ENCODE peak calls at places on chromosomes 16 and 17, in nine cellular contexts. P is iPS-NIHi11; M is SJSA1; V is mammary epithelial cell; S is HT-29; W is fibroblast of the aortic adventitia; H is HuH-7.5; K is amygdala; Z is activated CD4-positive, alpha-beta T cell treated with anti-CD3 and anti-CD28 coated beads, Interleukin-2, amount 50 U/mL, for 1 hour. C is an unnamed sample.
A peak's percentile ranks its signal among the peaks of the same experiment; 100 is the strongest.

GRCh38 chr17:64634217-64634616 is 27.9 kb downstream of the SMURF2 start:
- DNase-seq in P (no peak), M (no peak), V (no peak), S (no peak), W (no peak), H (no peak), K (no peak), Z (no peak), C (no peak)

GRCh38 chr16:88846088-88846487 is 10.7 kb downstream of the GALNS start:
- DNase-seq in P (no peak), M (no peak), V (no peak), S (no peak), W (no peak), H (no peak), K (no peak), Z (no peak), C (no peak)

GRCh38 chr17:81552244-81553017 is at the start of gene FAAP100:
- DNase-seq in P (peak; percentile 99), M (peak; percentile 95), V (peak; percentile 85), S (peak; percentile 80), W (peak; percentile 68), H (peak; percentile 91), K (peak; percentile 80), Z (peak; percentile 76), C (peak; percentile 85)

GRCh38 chr16:5502467-5502869 is 404.9 kb upstream of the EEF2KMT start:
- DNase-seq in P (peak; percentile 59), M (no peak), V (no peak), S (peak; percentile 30), W (no peak), H (no peak), K (peak; percentile 23), Z (no peak), C (peak; percentile 10)

GRCh38 chr17:47072881-47073280 is 93.8 kb upstream of the RPRML start:
- DNase-seq in P (no peak), M (peak; percentile 8), V (no peak), S (no peak), W (no peak), H (no peak), K (peak; percentile 19), Z (no peak), C (no peak)

GRCh38 chr16:81071816-81072215 is 5.2 kb downstream of the C16orf46 start:
- DNase-seq in P (no peak), M (no peak), V (peak; percentile 81), S (peak; percentile 27), W (no peak), H (no peak), K (no peak), Z (no peak), C (no peak)

GRCh38 chr16:88628512-88628974 is 9.8 kb upstream of the IL17C start:
- DNase-seq in P (peak; percentile 89), M (no peak), V (no peak), S (no peak), W (no peak), H (peak; percentile 96), K (no peak), Z (no peak), C (no peak)

GRCh38 chr17:60435244-60436170 is 13.2 kb downstream of the CHCT1 start:
- DNase-seq in P (peak; percentile 81), M (peak; percentile 74), V (peak; percentile 71), S (peak; percentile 83), W (peak; percentile 98), H (peak; percentile 97), K (peak; percentile 82), Z (peak; percentile 46), C (peak; percentile 67)

GRCh38 chr16:11198817-11199216 is 57.2 kb downstream of the SOCS1 start:
- DNase-seq in P (no peak), M (no peak), V (peak; percentile 54), S (peak; percentile 10), W (no peak), H (peak; percentile 48), K (no peak), Z (no peak), C (peak; percentile 81)

GRCh38 chr17:35729405-35729833 is 2.0 kb upstream of the RASL10B start:
- DNase-seq in P (no peak), M (no peak), V (no peak), S (no peak), W (no peak), H (no peak), K (no peak), Z (no peak), C (no peak)

C was measured in transverse colon.